ENCODE peak calls at places on chromosomes 11 and 22, in five cellular contexts. One of them, this sample, is unnamed.

GRCh38 chr11:35584321-35584720 is 33.9 kb upstream of the FJX1 start:
- DNase-seq in thyroid gland: no peak
- DNase-seq in PC-9: peak
- DNase-seq in foreskin keratinocyte: peak
- DNase-seq in activated B cell treated with CpG ODN at 0.5 μM for 24 hours: no peak
- DNase-seq in this sample: no peak

GRCh38 chr11:403021-403760 is 9.2 kb downstream of the PKP3 start:
- DNase-seq in thyroid gland: no peak
- DNase-seq in foreskin keratinocyte: no peak
- DNase-seq in activated B cell treated with CpG ODN at 0.5 μM for 24 hours: no peak
- DNase-seq in PC-9: no peak
- DNase-seq in this sample: no peak

GRCh38 chr11:10392680-10393079 is 62.4 kb upstream of the AMPD3 start:
- DNase-seq in thyroid gland: no peak
- DNase-seq in activated B cell treated with CpG ODN at 0.5 μM for 24 hours: no peak
- DNase-seq in foreskin keratinocyte: no peak
- DNase-seq in PC-9: no peak
- DNase-seq in this sample: no peak

GRCh38 chr11:110984147-110984546 is 261.4 kb upstream of the POU2AF2 start:
- DNase-seq in PC-9: peak
- DNase-seq in thyroid gland: no peak
- DNase-seq in foreskin keratinocyte: peak
- DNase-seq in activated B cell treated with CpG ODN at 0.5 μM for 24 hours: no peak
- DNase-seq in this sample: no peak

GRCh38 chr11:13338437-13339069 is 61.0 kb downstream of the BMAL1 start:
- DNase-seq in foreskin keratinocyte: peak
- DNase-seq in PC-9: peak
- DNase-seq in thyroid gland: peak
- DNase-seq in activated B cell treated with CpG ODN at 0.5 μM for 24 hours: no peak
- DNase-seq in this sample: no peak

GRCh38 chr11:119316729-119317591 is at the start of gene MCAM:
- DNase-seq in PC-9: no peak
- DNase-seq in thyroid gland: no peak
- DNase-seq in foreskin keratinocyte: peak
- DNase-seq in activated B cell treated with CpG ODN at 0.5 μM for 24 hours: no peak
- DNase-seq in this sample: no peak

GRCh38 chr11:105975128-105975527 is 46.9 kb downstream of the MSANTD4 start:
- DNase-seq in activated B cell treated with CpG ODN at 0.5 μM for 24 hours: no peak
- DNase-seq in thyroid gland: no peak
- DNase-seq in foreskin keratinocyte: peak
- DNase-seq in PC-9: no peak
- DNase-seq in this sample: no peak

GRCh38 chr11:47886096-47886495 is 37.9 kb upstream of the NUP160 start:
- DNase-seq in thyroid gland: peak
- DNase-seq in activated B cell treated with CpG ODN at 0.5 μM for 24 hours: no peak
- DNase-seq in foreskin keratinocyte: peak
- DNase-seq in PC-9: peak
- DNase-seq in this sample: no peak

GRCh38 chr22:42986115-42986514 is 28.8 kb downstream of the PACSIN2 start:
- DNase-seq in thyroid gland: peak
- DNase-seq in foreskin keratinocyte: no peak
- DNase-seq in activated B cell treated with CpG ODN at 0.5 μM for 24 hours: no peak
- DNase-seq in PC-9: no peak
- DNase-seq in this sample: no peak

GRCh38 chr22:19871845-19872778 is 17.4 kb upstream of the GNB1L start:
- DNase-seq in thyroid gland: peak
- DNase-seq in PC-9: no peak
- DNase-seq in foreskin keratinocyte: no peak
- DNase-seq in activated B cell treated with CpG ODN at 0.5 μM for 24 hours: no peak
- DNase-seq in this sample: peak

GRCh38 chr11:134654161-134654915 is 242.3 kb upstream of the B3GAT1 start:
- DNase-seq in PC-9: no peak
- DNase-seq in foreskin keratinocyte: no peak
- DNase-seq in activated B cell treated with CpG ODN at 0.5 μM for 24 hours: no peak
- DNase-seq in thyroid gland: no peak
- DNase-seq in this sample: peak

GRCh38 chr11:3341298-3341697 is 37.6 kb downstream of the ZNF195 start:
- DNase-seq in PC-9: no peak
- DNase-seq in activated B cell treated with CpG ODN at 0.5 μM for 24 hours: no peak
- DNase-seq in thyroid gland: peak
- DNase-seq in foreskin keratinocyte: no peak
- DNase-seq in this sample: no peak

GRCh38 chr11:31233425-31233824 is 136.1 kb downstream of the DCDC1 start:
- DNase-seq in thyroid gland: no peak
- DNase-seq in PC-9: no peak
- DNase-seq in foreskin keratinocyte: no peak
- DNase-seq in activated B cell treated with CpG ODN at 0.5 μM for 24 hours: no peak
- DNase-seq in this sample: no peak

GRCh38 chr11:22079133-22079847 is 113.6 kb upstream of the ANO5 start:
- DNase-seq in thyroid gland: no peak
- DNase-seq in PC-9: no peak
- DNase-seq in activated B cell treated with CpG ODN at 0.5 μM for 24 hours: no peak
- DNase-seq in foreskin keratinocyte: peak
- DNase-seq in this sample: no peak

GRCh38 chr11:71240865-71241691 is 11.3 kb downstream of the SHANK2 start:
- DNase-seq in foreskin keratinocyte: peak
- DNase-seq in thyroid gland: no peak
- DNase-seq in activated B cell treated with CpG ODN at 0.5 μM for 24 hours: no peak
- DNase-seq in PC-9: peak
- DNase-seq in this sample: no peak

GRCh38 chr11:9137293-9138132 is 46.1 kb upstream of the SCUBE2 start:
- DNase-seq in PC-9: peak
- DNase-seq in foreskin keratinocyte: peak
- DNase-seq in activated B cell treated with CpG ODN at 0.5 μM for 24 hours: peak
- DNase-seq in thyroid gland: peak
- DNase-seq in this sample: peak

GRCh38 chr11:45280449-45280848 is 5.7 kb downstream of the SYT13 start:
- DNase-seq in foreskin keratinocyte: peak
- DNase-seq in thyroid gland: no peak
- DNase-seq in activated B cell treated with CpG ODN at 0.5 μM for 24 hours: no peak
- DNase-seq in PC-9: no peak
- DNase-seq in this sample: no peak

GRCh38 chr11:43376065-43376464 is 17.3 kb downstream of the TTC17 start:
- DNase-seq in foreskin keratinocyte: no peak
- DNase-seq in thyroid gland: no peak
- DNase-seq in PC-9: no peak
- DNase-seq in activated B cell treated with CpG ODN at 0.5 μM for 24 hours: no peak
- DNase-seq in this sample: no peak

GRCh38 chr11:9717719-9718118 is 53.8 kb downstream of the SWAP70 start:
- DNase-seq in PC-9: peak
- DNase-seq in thyroid gland: no peak
- DNase-seq in foreskin keratinocyte: no peak
- DNase-seq in activated B cell treated with CpG ODN at 0.5 μM for 24 hours: no peak
- DNase-seq in this sample: no peak

GRCh38 chr11:13680501-13681264 is 12.2 kb downstream of the FAR1 start:
- DNase-seq in PC-9: no peak
- DNase-seq in thyroid gland: no peak
- DNase-seq in activated B cell treated with CpG ODN at 0.5 μM for 24 hours: no peak
- DNase-seq in foreskin keratinocyte: no peak
- DNase-seq in this sample: no peak

GRCh38 chr11:42315267-42315666 is 855.8 kb upstream of the LRRC4C start:
- DNase-seq in foreskin keratinocyte: peak
- DNase-seq in thyroid gland: no peak
- DNase-seq in PC-9: no peak
- DNase-seq in activated B cell treated with CpG ODN at 0.5 μM for 24 hours: no peak
- DNase-seq in this sample: no peak

GRCh38 chr22:40628354-40629042 is 8.0 kb downstream of the MRTFA start:
- DNase-seq in activated B cell treated with CpG ODN at 0.5 μM for 24 hours: no peak
- DNase-seq in foreskin keratinocyte: peak
- DNase-seq in PC-9: peak
- DNase-seq in thyroid gland: no peak
- DNase-seq in this sample: peak

GRCh38 chr11:129042503-129042902 is 99.8 kb upstream of the TP53AIP1 start:
- DNase-seq in PC-9: no peak
- DNase-seq in thyroid gland: no peak
- DNase-seq in activated B cell treated with CpG ODN at 0.5 μM for 24 hours: no peak
- DNase-seq in foreskin keratinocyte: no peak
- DNase-seq in this sample: no peak

GRCh38 chr22:22168190-22168940 is 76.2 kb upstream of the VPREB1 start:
- DNase-seq in thyroid gland: no peak
- DNase-seq in PC-9: no peak
- DNase-seq in foreskin keratinocyte: peak
- DNase-seq in activated B cell treated with CpG ODN at 0.5 μM for 24 hours: peak
- DNase-seq in this sample: no peak

GRCh38 chr11:125093502-125093901 is 17.9 kb downstream of the TMEM218 start:
- DNase-seq in PC-9: no peak
- DNase-seq in foreskin keratinocyte: no peak
- DNase-seq in thyroid gland: no peak
- DNase-seq in activated B cell treated with CpG ODN at 0.5 μM for 24 hours: no peak
- DNase-seq in this sample: no peak

GRCh38 chr11:131136476-131136875 is 220.2 kb upstream of the SNX19 start:
- DNase-seq in PC-9: no peak
- DNase-seq in foreskin keratinocyte: peak
- DNase-seq in thyroid gland: no peak
- DNase-seq in activated B cell treated with CpG ODN at 0.5 μM for 24 hours: no peak
- DNase-seq in this sample: no peak

GRCh38 chr22:23894710-23895598 is 771 bp downstream of the MIF start:
- DNase-seq in PC-9: peak
- DNase-seq in activated B cell treated with CpG ODN at 0.5 μM for 24 hours: peak
- DNase-seq in thyroid gland: peak
- DNase-seq in foreskin keratinocyte: peak
- DNase-seq in this sample: peak

GRCh38 chr11:6968816-6969215 is 42.6 kb downstream of the ZNF215 start:
- DNase-seq in PC-9: no peak
- DNase-seq in activated B cell treated with CpG ODN at 0.5 μM for 24 hours: no peak
- DNase-seq in foreskin keratinocyte: peak
- DNase-seq in thyroid gland: no peak
- DNase-seq in this sample: no peak

GRCh38 chr11:104609297-104609696 is 289.0 kb downstream of the CASP12 start:
- DNase-seq in PC-9: no peak
- DNase-seq in foreskin keratinocyte: peak
- DNase-seq in activated B cell treated with CpG ODN at 0.5 μM for 24 hours: no peak
- DNase-seq in thyroid gland: no peak
- DNase-seq in this sample: peak

GRCh38 chr11:117188620-117189081 is 10.1 kb downstream of the SIDT2 start:
- DNase-seq in foreskin keratinocyte: no peak
- DNase-seq in thyroid gland: no peak
- DNase-seq in activated B cell treated with CpG ODN at 0.5 μM for 24 hours: no peak
- DNase-seq in PC-9: no peak
- DNase-seq in this sample: peak

GRCh38 chr11:109401532-109401931 is 20.5 kb upstream of the C11orf87 start:
- DNase-seq in thyroid gland: no peak
- DNase-seq in activated B cell treated with CpG ODN at 0.5 μM for 24 hours: no peak
- DNase-seq in PC-9: no peak
- DNase-seq in foreskin keratinocyte: peak
- DNase-seq in this sample: no peak

DNA sequence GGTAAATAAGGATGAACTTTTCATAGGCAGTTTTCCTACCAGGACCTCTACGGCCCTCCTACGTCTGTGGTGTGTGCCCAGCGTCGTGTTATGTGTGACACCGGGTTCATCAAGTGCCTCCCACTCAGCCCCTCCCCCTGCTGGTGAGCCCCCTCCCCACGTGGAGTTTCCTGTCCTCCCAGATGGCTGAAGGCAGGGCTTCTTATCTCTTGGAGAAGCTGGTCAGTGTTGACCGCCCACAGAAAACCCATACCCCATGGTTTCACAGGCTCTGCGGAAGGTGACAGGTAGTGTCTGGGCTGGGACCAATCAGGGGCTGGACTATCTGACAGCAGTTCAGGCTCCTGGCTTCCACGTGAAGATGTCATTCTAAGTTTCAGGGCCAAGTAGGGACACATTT is 393.5 kb downstream of the TBC1D22A start:
- DNase-seq in thyroid gland: no peak
- DNase-seq in activated B cell treated with CpG ODN at 0.5 μM for 24 hours: no peak
- DNase-seq in PC-9: no peak
- DNase-seq in foreskin keratinocyte: no peak
- DNase-seq in this sample: no peak
- TF ChIP-seq CTCF in thyroid gland: no peak
- TF ChIP-seq CTCF in activated B cell treated with CpG ODN at 0.5 μM for 24 hours: no peak
- TF ChIP-seq CTCF in PC-9: no peak
- TF ChIP-seq CTCF in foreskin keratinocyte: no peak
- TF ChIP-seq CTCF in this sample: no peak

GRCh38 chr11:33373636-33374035 is 116.5 kb downstream of the HIPK3 start:
- DNase-seq in PC-9: no peak
- DNase-seq in activated B cell treated with CpG ODN at 0.5 μM for 24 hours: no peak
- DNase-seq in foreskin keratinocyte: no peak
- DNase-seq in thyroid gland: no peak
- DNase-seq in this sample: no peak
- TF ChIP-seq CTCF in PC-9: no peak
- TF ChIP-seq CTCF in activated B cell treated with CpG ODN at 0.5 μM for 24 hours: no peak
- TF ChIP-seq CTCF in foreskin keratinocyte: no peak
- TF ChIP-seq CTCF in thyroid gland: no peak
- TF ChIP-seq CTCF in this sample: no peak

GRCh38 chr11:123235117-123235686 is 40.2 kb upstream of the CLMP start:
- DNase-seq in PC-9: no peak
- DNase-seq in activated B cell treated with CpG ODN at 0.5 μM for 24 hours: no peak
- DNase-seq in foreskin keratinocyte: no peak
- DNase-seq in thyroid gland: peak
- DNase-seq in this sample: no peak
- TF ChIP-seq CTCF in PC-9: peak
- TF ChIP-seq CTCF in activated B cell treated with CpG ODN at 0.5 μM for 24 hours: no peak
- TF ChIP-seq CTCF in foreskin keratinocyte: peak
- TF ChIP-seq CTCF in thyroid gland: peak
- TF ChIP-seq CTCF in this sample: peak

DNA sequence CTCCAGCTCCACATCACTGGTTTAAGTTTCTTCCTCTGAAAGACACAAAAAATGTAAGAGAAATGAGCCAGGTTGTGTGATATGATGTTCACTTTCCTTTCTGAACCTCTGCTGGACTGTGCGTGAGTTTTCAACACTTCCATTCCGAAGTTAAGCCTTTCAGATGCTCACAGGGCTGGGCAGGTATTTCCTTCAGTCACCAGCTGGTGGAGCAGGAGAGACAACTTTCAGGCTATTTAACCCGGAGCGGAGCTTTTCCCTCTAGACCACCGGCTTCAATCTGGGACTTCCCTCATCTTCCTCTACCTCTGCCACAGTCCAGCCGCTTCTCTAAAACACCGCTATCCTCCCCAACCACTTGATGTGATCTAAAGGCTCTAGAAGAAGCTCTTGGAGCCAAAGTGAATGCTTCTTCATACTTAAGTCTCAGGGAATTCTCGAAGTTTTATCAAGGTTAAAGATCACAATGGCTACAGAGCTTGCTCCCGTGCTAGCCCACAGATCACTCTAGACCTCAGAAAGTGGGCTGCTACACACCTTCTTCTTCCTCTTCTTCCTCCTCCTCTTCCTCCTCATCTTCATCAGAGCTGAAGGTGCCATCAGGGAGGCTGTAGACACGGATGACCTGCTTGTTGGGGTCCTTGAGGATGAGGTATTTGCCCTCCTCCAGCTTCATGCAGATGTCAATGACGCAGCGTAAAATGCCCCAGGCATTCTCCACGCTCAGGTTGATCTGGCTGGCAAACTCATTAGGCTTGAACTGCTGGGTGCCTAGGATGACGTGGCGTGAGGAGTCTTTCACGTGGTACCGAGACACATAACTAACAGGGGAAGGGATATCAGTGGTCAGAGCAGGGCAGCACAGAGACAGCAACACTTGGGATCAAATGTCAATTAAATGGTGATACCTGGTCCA is 4.4 kb upstream of the FOXRED2 start:
- DNase-seq in PC-9: no peak
- DNase-seq in foreskin keratinocyte: peak
- DNase-seq in activated B cell treated with CpG ODN at 0.5 μM for 24 hours: no peak
- DNase-seq in thyroid gland: peak
- DNase-seq in this sample: no peak
- TF ChIP-seq CTCF in PC-9: peak
- TF ChIP-seq CTCF in foreskin keratinocyte: peak
- TF ChIP-seq CTCF in activated B cell treated with CpG ODN at 0.5 μM for 24 hours: no peak
- TF ChIP-seq CTCF in thyroid gland: peak
- TF ChIP-seq CTCF in this sample: peak

GRCh38 chr11:66258473-66258893 is 10.0 kb upstream of the RAB1B start:
- DNase-seq in foreskin keratinocyte: no peak
- DNase-seq in activated B cell treated with CpG ODN at 0.5 μM for 24 hours: no peak
- DNase-seq in thyroid gland: no peak
- DNase-seq in PC-9: no peak
- DNase-seq in this sample: no peak
- TF ChIP-seq CTCF in foreskin keratinocyte: no peak
- TF ChIP-seq CTCF in activated B cell treated with CpG ODN at 0.5 μM for 24 hours: no peak
- TF ChIP-seq CTCF in thyroid gland: no peak
- TF ChIP-seq CTCF in PC-9: peak
- TF ChIP-seq CTCF in this sample: peak